ENCODE peak calls at places on chromosomes 3 and 15, in ten cellular contexts. P is lung; G is small intestine; O is effector memory CD4-positive, alpha-beta T cell; H is fibroblast of the aortic adventitia; U is effector CD4-positive, alpha-beta T cell; V is stimulated activated CD8-positive, alpha-beta memory T cell treated with anti-CD3 and anti-CD28 coated beads, Interleukin-15, amount 100 ng/mL, for 1 hour; D is endothelial cell; Z is type B pancreatic cell; X is anterior cingulate cortex. A is an unnamed sample.

GRCh38 chr15:63019539-63020109 is 22.9 kb upstream of the TPM1 start:
- DNase-seq in P (no peak), G (peak; percentile 69), O (no peak), H (peak; percentile 84), U (no peak), V (no peak), D (no peak), Z (no peak), X (no peak), A (peak; percentile 92)

GRCh38 chr15:31347067-31347975 is 20.7 kb downstream of the KLF13 start:
- DNase-seq in P (no peak), G (peak; percentile 62), O (peak; percentile 73), H (no peak), U (peak; percentile 75), V (no peak), D (no peak), Z (no peak), X (no peak), A (no peak)

GRCh38 chr3:50609743-50610085 is 1.9 kb downstream of the CISH start:
- DNase-seq in P (no peak), G (no peak), O (no peak), H (no peak), U (no peak), V (no peak), D (no peak), Z (no peak), X (no peak), A (no peak)

GRCh38 chr3:112372396-112372795 is 39.4 kb downstream of the CD200 start:
- DNase-seq in P (no peak), G (no peak), O (no peak), H (peak; percentile 52), U (no peak), V (no peak), D (no peak), Z (no peak), X (no peak), A (no peak)

GRCh38 chr3:64494530-64494929 is 193.3 kb downstream of the ADAMTS9 start:
- DNase-seq in P (no peak), G (no peak), O (no peak), H (no peak), U (no peak), V (no peak), D (no peak), Z (no peak), X (no peak), A (no peak)

GRCh38 chr3:129305592-129306091 is 27.0 kb downstream of the HMCES start:
- DNase-seq in P (peak; percentile 96), G (no peak), O (no peak), H (peak; percentile 89), U (peak; percentile 14), V (no peak), D (peak; percentile 54), Z (peak; percentile 79), X (no peak), A (peak; percentile 97)

GRCh38 chr3:130748981-130749380 is 2.4 kb upstream of the PIK3R4 start:
- DNase-seq in P (no peak), G (no peak), O (no peak), H (peak; percentile 28), U (no peak), V (no peak), D (no peak), Z (no peak), X (no peak), A (no peak)

GRCh38 chr3:187718802-187719201 is 16.4 kb upstream of the RTP2 start:
- DNase-seq in P (no peak), G (no peak), O (no peak), H (no peak), U (no peak), V (no peak), D (no peak), Z (no peak), X (no peak), A (no peak)

GRCh38 chr3:38475716-38476115 is 20.4 kb upstream of the EXOG start:
- DNase-seq in P (no peak), G (no peak), O (no peak), H (no peak), U (no peak), V (no peak), D (no peak), Z (no peak), X (no peak), A (no peak)

GRCh38 chr15:63509933-63510547 is 5.6 kb downstream of the USP3 start:
- DNase-seq in P (no peak), G (no peak), O (no peak), H (peak; percentile 78), U (no peak), V (no peak), D (no peak), Z (no peak), X (no peak), A (no peak)

GRCh38 chr3:134904796-134905646 is 110.0 kb downstream of the EPHB1 start:
- DNase-seq in P (no peak), G (no peak), O (no peak), H (no peak), U (no peak), V (no peak), D (no peak), Z (no peak), X (no peak), A (no peak)

GRCh38 chr15:100897873-100898490 is 18.4 kb downstream of the ALDH1A3 start:
- DNase-seq in P (no peak), G (no peak), O (no peak), H (no peak), U (no peak), V (no peak), D (no peak), Z (no peak), X (no peak), A (no peak)

GRCh38 chr3:49667701-49668413 is 6.3 kb upstream of the APEH start:
- DNase-seq in P (no peak), G (no peak), O (no peak), H (no peak), U (no peak), V (no peak), D (no peak), Z (no peak), X (no peak), A (no peak)

GRCh38 chr3:37096972-37097371 is 77.4 kb downstream of the LRRFIP2 start:
- DNase-seq in P (no peak), G (no peak), O (no peak), H (peak; percentile 62), U (no peak), V (no peak), D (no peak), Z (no peak), X (no peak), A (no peak)

GRCh38 chr3:65039754-65040210 is 352.0 kb upstream of the ADAMTS9 start:
- DNase-seq in P (no peak), G (peak; percentile 8), O (no peak), H (no peak), U (no peak), V (no peak), D (no peak), Z (no peak), X (no peak), A (no peak)

GRCh38 chr15:71151061-71151460 is 35.8 kb downstream of the THSD4 start:
- DNase-seq in P (no peak), G (no peak), O (no peak), H (peak; percentile 78), U (no peak), V (no peak), D (no peak), Z (no peak), X (no peak), A (no peak)

GRCh38 chr15:47473857-47474256 is 243.4 kb upstream of the SEMA6D start:
- DNase-seq in P (no peak), G (no peak), O (no peak), H (peak; percentile 95), U (no peak), V (no peak), D (no peak), Z (no peak), X (no peak), A (no peak)

GRCh38 chr3:25001041-25001591 is 426.9 kb upstream of the RARB start:
- DNase-seq in P (no peak), G (no peak), O (no peak), H (no peak), U (no peak), V (no peak), D (no peak), Z (no peak), X (no peak), A (no peak)

GRCh38 chr3:126540946-126541627 is 17.1 kb downstream of the CHST13 start:
- DNase-seq in P (no peak), G (no peak), O (no peak), H (no peak), U (no peak), V (no peak), D (no peak), Z (peak; percentile 40), X (no peak), A (no peak)

GRCh38 chr15:69456208-69457166 is 3.9 kb downstream of the RPLP1 start:
- DNase-seq in P (no peak), G (no peak), O (no peak), H (no peak), U (no peak), V (no peak), D (no peak), Z (no peak), X (no peak), A (no peak)